ENCODE peak calls at places on chromosomes 16 and 17, in seven cellular contexts. J is GM12878, K is HCT116, W is SK-N-SH, H is K562, I is H1, S is HepG2. C is an unnamed sample.

GRCh38 chr16:13911306-13911705 is 8.6 kb upstream of the ERCC4 start:
- DNase-seq in J (no peak), K (no peak), W (no peak), H (no peak), I (no peak), S (no peak), C (no peak)

GRCh38 chr16:57283956-57284205 is 591 bp downstream of the PLLP start:
- DNase-seq in J (no peak), K (no peak), W (no peak), H (no peak), I (no peak), S (no peak), C (no peak)

GRCh38 chr16:54779549-54779948 is 151.1 kb upstream of the IRX5 start:
- DNase-seq in J (no peak), K (no peak), W (no peak), H (no peak), I (no peak), S (no peak), C (no peak)

GRCh38 chr17:14304222-14304844 is 3.5 kb downstream of the HS3ST3B1 start:
- DNase-seq in J (no peak), K (no peak), W (no peak), H (no peak), I (no peak), S (no peak), C (no peak)

GRCh38 chr16:70647461-70648359 is 1.4 kb downstream of the IL34 start:
- DNase-seq in J (no peak), K (no peak), W (no peak), H (no peak), I (no peak), S (no peak), C (no peak)

GRCh38 chr17:41588126-41588810 is 1.6 kb upstream of the KRT14 start:
- DNase-seq in J (no peak), K (no peak), W (no peak), H (no peak), I (no peak), S (no peak), C (no peak)

GRCh38 chr17:38939987-38940386 is 14.6 kb downstream of the LASP1NB start:
- DNase-seq in J (no peak), K (no peak), W (no peak), H (no peak), I (no peak), S (no peak), C (no peak)

GRCh38 chr17:4420692-4421131 is 13.0 kb upstream of the SPNS3 start:
- DNase-seq in J (peak), K (peak), W (peak), H (peak), I (no peak), S (peak), C (peak)

GRCh38 chr16:27498916-27499658 is 50.6 kb downstream of the GTF3C1 start:
- DNase-seq in J (no peak), K (no peak), W (no peak), H (no peak), I (no peak), S (no peak), C (no peak)

GRCh38 chr17:40326014-40326831 is 17.2 kb downstream of the RARA start:
- DNase-seq in J (no peak), K (no peak), W (no peak), H (no peak), I (no peak), S (peak), C (peak)

GRCh38 chr16:72317378-72317777 is 145.4 kb upstream of the PMFBP1 start:
- DNase-seq in J (no peak), K (no peak), W (no peak), H (no peak), I (no peak), S (no peak), C (no peak)

GRCh38 chr16:81629032-81629802 is 149.9 kb upstream of the PLCG2 start:
- DNase-seq in J (no peak), K (no peak), W (no peak), H (no peak), I (no peak), S (no peak), C (no peak)

GRCh38 chr17:82668631-82669099 is 20.4 kb upstream of the WDR45B start:
- DNase-seq in J (no peak), K (peak), W (peak), H (peak), I (peak), S (peak), C (peak)

GRCh38 chr17:68822752-68823289 is 132.4 kb downstream of the ABCA8 start:
- DNase-seq in J (no peak), K (no peak), W (no peak), H (no peak), I (no peak), S (no peak), C (no peak)

GRCh38 chr17:68820476-68820824 is 134.7 kb downstream of the ABCA8 start:
- DNase-seq in J (no peak), K (no peak), W (no peak), H (no peak), I (no peak), S (no peak), C (no peak)

GRCh38 chr17:68820825-68821481 is 134.2 kb downstream of the ABCA8 start:
- DNase-seq in J (no peak), K (no peak), W (no peak), H (no peak), I (no peak), S (peak), C (no peak)

GRCh38 chr17:68819465-68819864 is 135.7 kb downstream of the ABCA8 start:
- DNase-seq in J (no peak), K (no peak), W (no peak), H (no peak), I (no peak), S (no peak), C (no peak)

GRCh38 chr17:68821860-68822693 is 133.1 kb downstream of the ABCA8 start:
- DNase-seq in J (no peak), K (peak), W (peak), H (no peak), I (no peak), S (peak), C (no peak)
- TF ChIP-seq JUND in J (no peak), K (peak), W (peak), H (no peak), I (no peak), S (peak), C (no peak)

DNA sequence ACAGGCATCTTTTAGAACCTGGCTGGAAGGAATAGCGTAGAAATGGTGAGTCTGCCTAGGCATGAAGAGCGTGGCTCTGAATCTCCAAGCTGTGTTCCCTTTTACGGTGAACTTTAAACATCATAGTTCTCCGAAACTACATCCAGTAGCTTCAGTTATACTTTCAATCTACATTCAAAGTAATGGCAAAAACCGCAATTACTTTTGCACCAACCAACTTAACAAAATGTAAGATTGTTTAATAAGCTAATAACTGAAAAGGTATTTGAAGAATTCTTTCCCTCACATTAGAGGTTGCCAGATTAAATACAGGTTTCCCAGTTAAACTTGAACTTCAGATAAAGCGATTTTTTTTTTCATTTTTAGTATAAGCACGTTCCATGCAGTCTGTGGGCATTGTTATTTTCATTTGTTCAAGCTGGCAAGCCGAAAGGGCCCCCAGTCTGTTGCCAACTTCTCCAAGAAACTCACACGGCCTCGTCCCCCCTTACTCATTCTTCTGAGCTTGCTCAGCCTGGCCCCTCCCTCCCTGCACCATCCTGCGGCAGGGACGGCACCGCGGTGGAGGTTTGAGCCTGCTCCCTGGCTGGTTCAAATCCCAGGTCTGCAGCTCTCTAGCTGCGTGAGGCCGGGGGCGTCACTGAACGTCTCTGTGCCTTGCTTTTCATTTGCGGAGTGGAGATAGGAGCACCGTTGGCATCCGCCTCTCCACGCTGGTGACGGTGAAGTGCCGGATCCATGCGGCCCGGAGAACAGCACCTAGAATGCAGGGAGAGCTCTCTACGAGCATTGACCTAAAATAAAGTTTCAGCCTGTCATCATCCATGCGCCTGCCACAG is 3.5 kb upstream of the MTHFSD start:
- DNase-seq in J (no peak), K (no peak), W (no peak), H (no peak), I (no peak), S (no peak), C (no peak)
- TF ChIP-seq JUND in J (no peak), K (no peak), W (no peak), H (no peak), I (no peak), S (no peak), C (no peak)

DNA sequence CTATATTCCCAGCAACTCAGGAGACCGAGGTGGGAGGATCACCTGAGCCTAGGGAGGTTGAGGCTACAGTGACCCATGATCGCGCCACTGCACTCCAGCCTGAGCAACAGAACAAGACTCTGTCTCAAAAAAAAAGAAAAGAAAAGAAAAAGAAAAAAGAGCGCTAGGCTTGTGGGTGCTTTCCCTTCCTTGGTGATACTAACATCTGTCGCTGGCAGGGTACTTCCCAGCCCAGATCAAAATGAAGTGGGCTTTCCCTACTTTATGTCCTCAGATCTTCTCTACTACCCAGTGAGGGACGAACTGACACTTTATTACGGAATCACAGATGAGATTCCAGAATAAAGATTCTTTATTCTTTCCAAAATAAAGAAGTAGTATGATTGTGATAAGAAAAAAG is 103.8 kb upstream of the NOL11 start:
- DNase-seq in J (no peak), K (no peak), W (no peak), H (no peak), I (no peak), S (no peak), C (no peak)
- TF ChIP-seq JUND in J (no peak), K (no peak), W (no peak), H (no peak), I (no peak), S (no peak), C (no peak)

DNA sequence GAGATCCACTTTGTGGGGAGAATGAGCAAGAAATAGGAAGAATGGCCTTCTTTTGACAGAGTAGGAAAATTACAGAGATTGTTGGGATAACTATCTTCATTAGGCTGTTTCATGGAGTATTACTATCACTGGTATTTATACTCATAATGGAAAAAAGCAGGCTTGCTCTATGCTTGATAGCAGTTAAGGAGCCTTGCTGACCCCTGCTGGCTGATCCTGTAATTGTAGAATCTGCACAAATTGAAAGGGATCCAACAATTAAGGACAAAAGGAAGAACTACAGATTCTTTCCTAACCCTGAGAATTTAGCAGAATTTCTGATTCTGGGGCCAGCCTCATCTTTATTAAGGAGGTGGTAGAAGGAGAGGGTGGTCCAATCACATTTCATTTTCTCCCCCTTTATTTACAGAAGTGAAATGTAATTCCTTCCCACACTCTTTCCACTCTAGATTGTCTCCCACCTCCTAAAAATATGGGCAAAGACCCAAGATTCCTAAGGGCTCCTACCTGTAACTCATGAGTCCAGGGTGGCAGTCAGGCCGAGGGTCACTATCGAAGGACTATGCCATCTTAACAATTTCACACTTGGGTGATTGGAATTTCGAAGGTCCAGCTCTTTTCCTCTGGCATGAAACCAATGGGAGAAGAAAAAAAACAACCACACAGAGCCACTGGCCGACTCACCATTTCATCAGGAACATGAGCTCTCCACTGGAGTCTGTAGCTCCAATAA is 26.3 kb downstream of the NFE2L1 start:
- DNase-seq in J (no peak), K (peak), W (peak), H (peak), I (no peak), S (peak), C (no peak)
- TF ChIP-seq JUND in J (no peak), K (no peak), W (no peak), H (no peak), I (no peak), S (no peak), C (no peak)

DNA sequence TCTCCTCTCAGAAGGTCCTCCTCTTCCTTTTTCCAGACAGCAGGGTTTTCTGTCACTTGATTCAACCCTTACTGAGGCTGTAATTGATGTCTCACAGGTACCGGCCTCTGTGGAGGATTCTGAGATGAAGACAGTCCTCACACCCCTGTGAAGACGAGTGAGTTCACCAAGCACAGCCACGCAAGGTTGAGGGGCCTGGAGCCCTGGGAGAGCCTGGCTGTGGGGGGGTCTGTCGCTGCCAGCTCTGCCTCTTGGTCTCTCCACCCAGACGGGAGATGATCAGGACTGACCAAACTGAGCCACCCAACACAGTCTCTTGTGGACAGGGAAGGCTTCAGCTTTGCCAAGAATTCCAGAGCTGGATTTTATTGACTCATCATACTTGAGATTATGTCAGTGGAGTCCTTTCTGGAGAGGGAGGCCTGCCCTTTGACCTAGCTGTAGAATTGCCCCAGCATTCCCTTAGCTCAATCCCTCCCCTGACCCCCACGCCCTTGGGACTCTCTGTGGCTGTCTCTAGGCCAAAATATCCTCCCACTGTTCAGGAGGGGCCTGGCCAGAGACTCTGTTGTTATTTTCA is 51.1 kb upstream of the CRHR1 start:
- DNase-seq in J (no peak), K (no peak), W (no peak), H (no peak), I (no peak), S (no peak), C (no peak)
- TF ChIP-seq JUND in J (no peak), K (no peak), W (no peak), H (no peak), I (no peak), S (no peak), C (no peak)

GRCh38 chr16:8832383-8833100 is 34.9 kb downstream of the PMM2 start:
- DNase-seq in J (no peak), K (no peak), W (no peak), H (no peak), I (no peak), S (no peak), C (no peak)

GRCh38 chr16:8826278-8826879 is 28.7 kb downstream of the PMM2 start:
- DNase-seq in J (no peak), K (no peak), W (peak), H (no peak), I (no peak), S (no peak), C (no peak)

GRCh38 chr16:8831450-8832382 is 34.1 kb downstream of the PMM2 start:
- DNase-seq in J (no peak), K (no peak), W (no peak), H (no peak), I (peak), S (no peak), C (no peak)

DNA sequence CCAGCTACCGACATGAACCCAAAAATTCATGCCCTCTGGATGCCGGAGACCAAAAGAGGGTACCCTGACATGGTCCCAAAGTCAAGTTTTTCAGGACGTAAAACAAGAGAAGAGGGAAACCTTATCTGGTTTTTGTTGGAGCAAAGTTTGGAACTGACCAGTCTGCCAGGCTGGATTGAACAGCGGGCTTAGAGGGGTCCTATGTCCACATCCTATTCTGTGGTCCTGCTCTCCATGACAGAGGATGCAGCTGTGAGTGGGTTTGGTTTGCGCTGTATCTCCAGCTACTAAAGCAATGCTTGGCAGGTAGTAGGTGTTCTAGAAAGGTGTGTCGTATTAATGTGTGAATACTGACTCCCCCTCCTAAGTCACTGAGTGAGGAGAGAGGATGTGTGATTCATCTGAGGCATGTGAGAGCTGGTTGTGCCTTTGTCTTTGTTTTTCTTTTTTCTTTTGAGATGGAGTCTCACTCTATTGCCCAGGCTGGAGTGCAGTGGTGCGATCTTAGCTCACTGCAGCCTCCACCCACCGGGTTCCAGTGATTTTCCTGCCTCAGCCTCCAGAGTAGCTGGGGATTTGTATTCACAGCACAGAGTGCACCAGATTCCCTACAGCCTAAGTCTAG is 31.0 kb downstream of the PMM2 start:
- DNase-seq in J (no peak), K (no peak), W (no peak), H (no peak), I (no peak), S (no peak), C (no peak)
- TF ChIP-seq JUND in J (no peak), K (no peak), W (no peak), H (no peak), I (no peak), S (no peak), C (no peak)

GRCh38 chr16:30528799-30529457 is 2.6 kb upstream of the ZNF768 start:
- DNase-seq in J (no peak), K (no peak), W (no peak), H (peak), I (no peak), S (no peak), C (no peak)

GRCh38 chr16:30525844-30526136 is 576 bp downstream of the ZNF768 start:
- DNase-seq in J (no peak), K (no peak), W (no peak), H (no peak), I (no peak), S (no peak), C (no peak)

GRCh38 chr16:30526823-30527634 is 663 bp upstream of the ZNF768 start:
- DNase-seq in J (peak), K (peak), W (peak), H (peak), I (peak), S (peak), C (peak)

GRCh38 chr16:30526137-30526822 is at the start of gene ZNF768:
- DNase-seq in J (no peak), K (no peak), W (peak), H (peak), I (no peak), S (peak), C (peak)

GRCh38 chr16:30527635-30528178 is 1.3 kb upstream of the ZNF768 start:
- DNase-seq in J (peak), K (no peak), W (no peak), H (no peak), I (no peak), S (no peak), C (peak)
- TF ChIP-seq JUND in J (no peak), K (no peak), W (no peak), H (no peak), I (no peak), S (no peak), C (no peak)

DNA sequence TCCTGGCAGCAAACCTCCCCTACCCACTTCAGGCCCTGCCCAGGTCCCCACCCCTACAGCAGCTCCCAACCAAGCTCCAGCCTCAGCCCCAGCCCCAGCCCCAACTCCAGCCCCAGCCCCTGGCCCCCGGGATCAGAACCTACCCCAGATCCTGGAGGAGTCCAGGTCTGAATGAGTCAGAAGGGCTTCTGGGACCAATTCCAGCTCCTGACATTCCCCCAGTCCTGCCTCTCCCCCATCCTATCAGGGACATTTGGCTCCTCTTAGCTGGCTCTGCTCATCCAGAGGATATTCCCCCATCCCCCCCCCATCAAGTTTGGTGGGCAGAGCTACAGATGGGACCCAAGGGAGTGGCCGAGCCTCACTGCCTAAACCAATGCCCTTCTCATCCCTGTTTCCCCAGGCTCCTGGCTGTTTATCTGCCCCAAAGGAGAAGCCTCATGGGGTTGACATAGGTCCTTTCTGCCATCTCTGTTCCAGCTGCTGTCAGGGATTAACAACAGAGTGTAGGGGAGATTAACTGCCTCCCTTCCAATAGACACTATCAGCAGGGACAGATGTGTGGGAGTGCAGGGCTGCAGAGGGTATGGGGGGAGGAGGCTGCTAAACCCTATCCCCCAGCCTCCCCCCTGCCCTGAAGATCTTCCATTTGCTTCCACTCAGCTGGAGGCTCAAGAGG is 16.5 kb downstream of the CNTNAP1 start:
- DNase-seq in J (no peak), K (no peak), W (peak), H (peak), I (no peak), S (no peak), C (no peak)
- TF ChIP-seq JUND in J (no peak), K (no peak), W (no peak), H (peak), I (no peak), S (no peak), C (no peak)

DNA sequence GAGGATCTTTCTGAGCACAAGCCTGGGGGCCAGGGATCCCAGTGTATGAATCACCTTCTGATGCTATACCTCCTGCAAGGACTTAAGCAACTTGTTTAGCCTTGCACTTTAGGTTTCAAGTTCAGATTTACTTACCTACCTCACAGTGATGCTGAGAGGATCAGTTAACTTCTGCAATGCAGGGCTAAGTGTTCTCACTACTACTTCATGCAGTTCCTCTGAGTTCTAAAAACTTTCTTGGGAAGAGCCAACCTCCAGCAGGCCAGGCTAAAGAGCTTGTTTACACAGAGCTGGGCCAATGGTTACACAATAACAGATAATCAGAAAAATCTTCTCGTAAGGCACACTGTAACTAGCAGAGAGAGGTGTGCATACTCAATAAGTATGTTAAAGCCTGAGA is 13.0 kb downstream of the VEZF1 start:
- DNase-seq in J (no peak), K (no peak), W (no peak), H (no peak), I (no peak), S (peak), C (peak)
- TF ChIP-seq JUND in J (no peak), K (no peak), W (no peak), H (no peak), I (no peak), S (no peak), C (peak)

C was measured in T47D.